ENCODE peak calls at places on chromosomes 6 and 20, in seven cellular contexts. Z is heart right ventricle; S is H9; U is CD4-positive, alpha-beta T cell; H is dorsolateral prefrontal cortex; C is tibial nerve; L is transverse colon. O is an unnamed sample.

GRCh38 chr20:23456873-23457272 is 4.2 kb upstream of the CST11 start:
- DNase-seq in Z (no peak), S (no peak), U (no peak), H (no peak), C (no peak), L (no peak), O (no peak)

GRCh38 chr20:43389839-43390626 is 67.7 kb upstream of the SRSF6 start:
- DNase-seq in Z (no peak), S (peak; percentile 67), U (no peak), H (no peak), C (no peak), L (no peak), O (no peak)

GRCh38 chr6:147395158-147395557 is 113.3 kb upstream of the SAMD5 start:
- DNase-seq in Z (no peak), S (no peak), U (no peak), H (no peak), C (no peak), L (no peak), O (no peak)

GRCh38 chr6:111978826-111979225 is 75.1 kb upstream of the CCN6 start:
- DNase-seq in Z (no peak), S (no peak), U (no peak), H (no peak), C (no peak), L (no peak), O (no peak)

GRCh38 chr6:26097268-26097875 is 10.1 kb downstream of the HFE start:
- DNase-seq in Z (no peak), S (peak; percentile 72), U (peak; percentile 53), H (no peak), C (peak; percentile 80), L (peak; percentile 69), O (no peak)

GRCh38 chr6:165717732-165718465 is 54.9 kb upstream of the PDE10A start:
- DNase-seq in Z (no peak), S (no peak), U (no peak), H (no peak), C (no peak), L (no peak), O (no peak)

GRCh38 chr6:13328076-13328874 is at the start of gene TBC1D7:
- DNase-seq in Z (peak; percentile 95), S (peak; percentile 95), U (peak; percentile 89), H (peak; percentile 93), C (peak; percentile 83), L (peak; percentile 95), O (peak; percentile 79)

GRCh38 chr6:137316626-137317025 is 97.4 kb upstream of the IFNGR1 start:
- DNase-seq in Z (no peak), S (no peak), U (no peak), H (no peak), C (no peak), L (no peak), O (no peak)

GRCh38 chr20:50200482-50201104 is 10.0 kb downstream of the CEBPB start:
- DNase-seq in Z (peak; percentile 51), S (no peak), U (no peak), H (no peak), C (no peak), L (no peak), O (no peak)

GRCh38 chr6:1439349-1439748 is 50.0 kb downstream of the FOXF2 start:
- DNase-seq in Z (no peak), S (no peak), U (no peak), H (no peak), C (no peak), L (no peak), O (no peak)

GRCh38 chr6:37141291-37142046 is 28.5 kb upstream of the PIM1 start:
- DNase-seq in Z (no peak), S (peak; percentile 87), U (no peak), H (peak; percentile 11), C (no peak), L (no peak), O (peak; percentile 14)

GRCh38 chr20:50916257-50916656 is 15.0 kb downstream of the ADNP start:
- DNase-seq in Z (no peak), S (no peak), U (no peak), H (no peak), C (no peak), L (no peak), O (no peak)

GRCh38 chr6:5205035-5205469 is 55.7 kb downstream of the LYRM4 start:
- DNase-seq in Z (no peak), S (no peak), U (no peak), H (no peak), C (no peak), L (no peak), O (no peak)

GRCh38 chr20:341682-342081 is 5.2 kb upstream of the NRSN2 start:
- DNase-seq in Z (no peak), S (no peak), U (no peak), H (no peak), C (no peak), L (no peak), O (no peak)

GRCh38 chr20:3080939-3081388 is 3.6 kb downstream of the AVP start:
- DNase-seq in Z (peak; percentile 82), S (no peak), U (no peak), H (peak; percentile 48), C (peak; percentile 9), L (no peak), O (no peak)

GRCh38 chr6:120569689-120570088 is 764.6 kb downstream of the TBC1D32 start:
- DNase-seq in Z (no peak), S (no peak), U (no peak), H (no peak), C (no peak), L (no peak), O (no peak)

GRCh38 chr6:19895866-19896579 is 58.9 kb downstream of the ID4 start:
- DNase-seq in Z (no peak), S (no peak), U (no peak), H (no peak), C (no peak), L (no peak), O (no peak)

GRCh38 chr6:105196076-105196475 is 16.3 kb upstream of the POPDC3 start:
- DNase-seq in Z (no peak), S (no peak), U (no peak), H (no peak), C (no peak), L (no peak), O (no peak)

GRCh38 chr6:100944644-100945043 is 63.5 kb upstream of the ASCC3 start:
- DNase-seq in Z (no peak), S (no peak), U (no peak), H (no peak), C (no peak), L (no peak), O (no peak)

GRCh38 chr20:62320581-62321354 is 18.0 kb downstream of the ADRM1 start:
- DNase-seq in Z (peak; percentile 25), S (peak; percentile 72), U (no peak), H (no peak), C (no peak), L (peak; percentile 23), O (no peak)

GRCh38 chr20:10863337-10864060 is 189.7 kb upstream of the JAG1 start:
- DNase-seq in Z (no peak), S (no peak), U (no peak), H (no peak), C (no peak), L (no peak), O (no peak)

GRCh38 chr6:7159790-7160525 is 52.2 kb downstream of the RREB1 start:
- DNase-seq in Z (no peak), S (no peak), U (no peak), H (no peak), C (no peak), L (no peak), O (no peak)

GRCh38 chr6:7161253-7161623 is 53.5 kb downstream of the RREB1 start:
- DNase-seq in Z (no peak), S (no peak), U (no peak), H (no peak), C (no peak), L (no peak), O (no peak)

GRCh38 chr6:7155871-7156579 is 48.3 kb downstream of the RREB1 start:
- DNase-seq in Z (no peak), S (no peak), U (no peak), H (no peak), C (no peak), L (no peak), O (no peak)

GRCh38 chr6:7156666-7157278 is 49.0 kb downstream of the RREB1 start:
- DNase-seq in Z (no peak), S (no peak), U (no peak), H (no peak), C (no peak), L (no peak), O (no peak)

GRCh38 chr6:7157752-7158616 is 50.2 kb downstream of the RREB1 start:
- DNase-seq in Z (no peak), S (no peak), U (no peak), H (no peak), C (no peak), L (no peak), O (no peak)
- TF ChIP-seq CTCF in Z (no peak), S (peak; percentile 31), U (no peak), H (no peak), C (no peak), L (no peak), O (peak; percentile 6)

DNA sequence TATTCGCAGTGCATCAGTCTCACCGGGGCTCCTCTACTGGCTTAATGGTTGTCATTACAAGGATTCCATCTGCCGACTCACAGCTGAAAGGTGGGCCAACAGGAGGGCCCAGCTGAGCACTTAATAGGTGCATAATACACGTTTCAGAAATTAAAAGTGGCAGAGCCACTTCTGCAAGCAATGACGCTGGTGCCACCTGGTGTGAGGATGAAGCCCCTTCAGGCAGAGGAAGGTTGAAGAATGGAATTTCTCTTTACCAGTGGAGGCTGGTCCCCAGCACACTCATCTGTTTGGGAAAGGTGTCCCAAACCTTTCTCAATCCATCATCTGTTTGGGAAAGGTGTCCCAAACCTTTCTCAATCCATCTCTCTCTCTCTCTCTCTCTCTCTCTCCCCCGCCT is 8.2 kb upstream of the STMND1 start:
- DNase-seq in Z (no peak), S (peak; percentile 40), U (no peak), H (no peak), C (no peak), L (no peak), O (no peak)
- TF ChIP-seq CTCF in Z (no peak), S (peak; percentile 57), U (no peak), H (no peak), C (no peak), L (no peak), O (peak; percentile 11)

DNA sequence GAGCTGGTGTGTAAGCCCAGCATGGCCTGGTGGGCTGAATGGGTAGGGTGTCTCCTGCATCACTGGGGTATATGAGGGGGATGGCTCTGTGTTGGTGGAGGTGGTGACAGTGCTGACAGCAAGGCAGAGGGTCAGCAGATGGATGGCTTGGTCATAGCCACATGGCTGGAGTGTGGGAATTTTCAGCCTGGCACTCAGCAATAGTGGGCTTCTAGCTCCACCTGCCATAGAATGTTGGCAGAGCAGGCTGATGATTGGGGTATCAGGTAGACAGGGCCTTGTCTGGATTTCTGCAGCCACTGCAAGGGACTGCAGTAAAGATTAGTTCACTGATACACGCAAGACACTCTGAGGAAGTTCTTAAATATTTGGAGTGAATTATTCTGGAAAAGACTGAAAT is 137.5 kb upstream of the BACH2 start:
- DNase-seq in Z (no peak), S (peak; percentile 57), U (no peak), H (no peak), C (no peak), L (no peak), O (no peak)
- TF ChIP-seq CTCF in Z (peak; percentile 40), S (peak; percentile 60), U (no peak), H (no peak), C (no peak), L (no peak), O (no peak)

DNA sequence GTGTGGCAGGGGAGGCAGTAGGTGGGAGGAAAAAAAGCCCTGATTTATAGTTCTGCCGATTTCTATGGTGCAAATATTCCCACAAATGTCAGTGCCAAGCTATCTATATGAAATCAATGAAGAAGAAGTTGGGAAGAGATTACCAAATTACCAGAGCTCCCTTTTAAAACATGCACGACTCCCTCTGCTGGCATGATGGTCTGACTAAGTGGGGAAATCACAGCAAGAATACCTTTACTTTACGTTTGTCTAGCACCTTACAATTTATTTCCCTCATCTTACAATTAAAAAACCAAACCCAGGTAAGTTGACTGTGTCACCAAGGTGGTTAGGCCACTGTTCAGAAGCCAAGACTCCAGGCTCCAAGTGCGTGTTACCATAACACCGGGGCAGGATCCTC is 55.6 kb downstream of the AGPAT4 start:
- DNase-seq in Z (no peak), S (no peak), U (no peak), H (no peak), C (no peak), L (no peak), O (no peak)
- TF ChIP-seq CTCF in Z (no peak), S (peak; percentile 40), U (no peak), H (peak; percentile 25), C (no peak), L (no peak), O (no peak)

O was measured in D721Med.